ENCODE peak calls at places on chromosomes 11 and 22, in nine cellular contexts. One of them, this sample, is unnamed.

GRCh38 chr11:112811781-112812180 is 149.4 kb upstream of the NCAM1 start:
- DNase-seq in neuronal stem cell: no peak
- DNase-seq in mammary epithelial cell: no peak
- DNase-seq in cardiac muscle cell: no peak
- DNase-seq in aorta: no peak
- DNase-seq in AG10803: no peak
- DNase-seq in psoas muscle: no peak
- DNase-seq in AG09309: no peak
- DNase-seq in BJ: no peak
- DNase-seq in this sample: no peak

GRCh38 chr11:45163956-45164575 is 17.6 kb downstream of the PRDM11 start:
- DNase-seq in AG09309: no peak
- DNase-seq in aorta: peak
- DNase-seq in AG10803: no peak
- DNase-seq in psoas muscle: no peak
- DNase-seq in neuronal stem cell: no peak
- DNase-seq in cardiac muscle cell: no peak
- DNase-seq in mammary epithelial cell: no peak
- DNase-seq in BJ: no peak
- DNase-seq in this sample: no peak

GRCh38 chr11:9662273-9662672 is 1.6 kb upstream of the SWAP70 start:
- DNase-seq in AG09309: no peak
- DNase-seq in AG10803: no peak
- DNase-seq in BJ: no peak
- DNase-seq in neuronal stem cell: no peak
- DNase-seq in aorta: no peak
- DNase-seq in cardiac muscle cell: no peak
- DNase-seq in mammary epithelial cell: no peak
- DNase-seq in psoas muscle: no peak
- DNase-seq in this sample: no peak

GRCh38 chr11:78954261-78954660 is 379.6 kb upstream of the NARS2 start:
- DNase-seq in neuronal stem cell: no peak
- DNase-seq in BJ: no peak
- DNase-seq in aorta: no peak
- DNase-seq in AG10803: no peak
- DNase-seq in AG09309: no peak
- DNase-seq in psoas muscle: no peak
- DNase-seq in cardiac muscle cell: no peak
- DNase-seq in mammary epithelial cell: no peak
- DNase-seq in this sample: no peak

GRCh38 chr22:40552070-40552469 is 84.4 kb downstream of the MRTFA start:
- DNase-seq in AG09309: no peak
- DNase-seq in mammary epithelial cell: no peak
- DNase-seq in aorta: no peak
- DNase-seq in BJ: no peak
- DNase-seq in neuronal stem cell: no peak
- DNase-seq in cardiac muscle cell: no peak
- DNase-seq in AG10803: no peak
- DNase-seq in psoas muscle: no peak
- DNase-seq in this sample: no peak

GRCh38 chr22:23847991-23848864 is 9.4 kb upstream of the DERL3 start:
- DNase-seq in mammary epithelial cell: no peak
- DNase-seq in BJ: no peak
- DNase-seq in AG10803: no peak
- DNase-seq in cardiac muscle cell: peak
- DNase-seq in AG09309: no peak
- DNase-seq in psoas muscle: no peak
- DNase-seq in aorta: no peak
- DNase-seq in neuronal stem cell: no peak
- DNase-seq in this sample: no peak

GRCh38 chr22:41274856-41275255 is 11.1 kb downstream of the RANGAP1 start:
- DNase-seq in AG10803: no peak
- DNase-seq in aorta: no peak
- DNase-seq in BJ: no peak
- DNase-seq in psoas muscle: no peak
- DNase-seq in cardiac muscle cell: no peak
- DNase-seq in neuronal stem cell: no peak
- DNase-seq in mammary epithelial cell: no peak
- DNase-seq in AG09309: no peak
- DNase-seq in this sample: no peak

GRCh38 chr22:27881404-27881803 is 37.7 kb downstream of the PITPNB start:
- DNase-seq in cardiac muscle cell: no peak
- DNase-seq in psoas muscle: no peak
- DNase-seq in mammary epithelial cell: no peak
- DNase-seq in aorta: no peak
- DNase-seq in BJ: no peak
- DNase-seq in AG10803: peak
- DNase-seq in AG09309: no peak
- DNase-seq in neuronal stem cell: no peak
- DNase-seq in this sample: peak

GRCh38 chr22:22548910-22549309 is 10.2 kb downstream of the PRAME start:
- DNase-seq in psoas muscle: no peak
- DNase-seq in mammary epithelial cell: no peak
- DNase-seq in aorta: no peak
- DNase-seq in cardiac muscle cell: no peak
- DNase-seq in AG10803: no peak
- DNase-seq in neuronal stem cell: no peak
- DNase-seq in AG09309: no peak
- DNase-seq in BJ: no peak
- DNase-seq in this sample: no peak

GRCh38 chr11:69403556-69404215 is 77.8 kb upstream of the LINC01488 start:
- DNase-seq in mammary epithelial cell: no peak
- DNase-seq in aorta: no peak
- DNase-seq in AG10803: peak
- DNase-seq in BJ: no peak
- DNase-seq in cardiac muscle cell: no peak
- DNase-seq in psoas muscle: no peak
- DNase-seq in AG09309: peak
- DNase-seq in neuronal stem cell: no peak
- DNase-seq in this sample: no peak

GRCh38 chr22:46002757-46003270 is 25.9 kb upstream of the WNT7B start:
- DNase-seq in neuronal stem cell: no peak
- DNase-seq in AG09309: no peak
- DNase-seq in aorta: peak
- DNase-seq in cardiac muscle cell: no peak
- DNase-seq in psoas muscle: peak
- DNase-seq in mammary epithelial cell: no peak
- DNase-seq in AG10803: peak
- DNase-seq in BJ: peak
- DNase-seq in this sample: no peak

GRCh38 chr11:110829873-110830272 is 117.6 kb upstream of the ARHGAP20 start:
- DNase-seq in AG10803: peak
- DNase-seq in psoas muscle: no peak
- DNase-seq in mammary epithelial cell: no peak
- DNase-seq in BJ: no peak
- DNase-seq in aorta: no peak
- DNase-seq in neuronal stem cell: no peak
- DNase-seq in cardiac muscle cell: no peak
- DNase-seq in AG09309: no peak
- DNase-seq in this sample: no peak

DNA sequence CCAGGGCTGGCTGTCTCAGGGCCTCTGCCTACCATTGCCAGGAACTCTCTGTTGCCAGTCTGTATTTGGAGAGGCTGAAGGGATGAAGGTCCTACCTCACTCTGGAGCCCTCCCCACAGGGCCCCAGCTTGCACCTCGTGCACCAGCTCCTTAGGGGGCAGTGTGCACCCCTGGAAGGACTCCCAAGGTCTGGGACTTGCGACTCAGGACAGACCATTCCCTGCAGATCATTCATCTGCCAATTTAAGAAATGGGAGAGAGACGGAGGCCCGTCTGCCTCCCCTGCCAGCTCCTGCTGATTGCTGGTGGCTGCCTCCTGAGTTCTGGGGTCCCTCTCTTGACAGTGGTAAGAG is 27.5 kb upstream of the MALAT1 start:
- DNase-seq in neuronal stem cell: no peak
- DNase-seq in psoas muscle: peak
- DNase-seq in mammary epithelial cell: no peak
- DNase-seq in BJ: no peak
- DNase-seq in cardiac muscle cell: peak
- DNase-seq in aorta: peak
- DNase-seq in AG10803: peak
- DNase-seq in AG09309: no peak
- DNase-seq in this sample: peak
- H3K4me3 ChIP-seq in neuronal stem cell: no peak
- H3K4me3 ChIP-seq in psoas muscle: peak
- H3K4me3 ChIP-seq in mammary epithelial cell: no peak
- H3K4me3 ChIP-seq in BJ: peak
- H3K4me3 ChIP-seq in cardiac muscle cell: no peak
- H3K4me3 ChIP-seq in aorta: no peak
- H3K4me3 ChIP-seq in AG10803: peak
- H3K4me3 ChIP-seq in AG09309: no peak
- H3K4me3 ChIP-seq in this sample: peak

GRCh38 chr22:17376950-17377349 is 7.7 kb downstream of the CECR2 start:
- DNase-seq in psoas muscle: no peak
- DNase-seq in BJ: no peak
- DNase-seq in aorta: no peak
- DNase-seq in AG09309: no peak
- DNase-seq in mammary epithelial cell: no peak
- DNase-seq in cardiac muscle cell: no peak
- DNase-seq in AG10803: no peak
- DNase-seq in neuronal stem cell: no peak
- DNase-seq in this sample: no peak

GRCh38 chr22:17370766-17371181 is 1.5 kb downstream of the CECR2 start:
- DNase-seq in aorta: no peak
- DNase-seq in BJ: no peak
- DNase-seq in AG10803: no peak
- DNase-seq in neuronal stem cell: no peak
- DNase-seq in cardiac muscle cell: no peak
- DNase-seq in mammary epithelial cell: no peak
- DNase-seq in AG09309: no peak
- DNase-seq in psoas muscle: no peak
- DNase-seq in this sample: no peak

GRCh38 chr22:17375914-17376614 is 6.8 kb downstream of the CECR2 start:
- DNase-seq in psoas muscle: no peak
- DNase-seq in aorta: no peak
- DNase-seq in BJ: no peak
- DNase-seq in neuronal stem cell: no peak
- DNase-seq in mammary epithelial cell: no peak
- DNase-seq in AG10803: no peak
- DNase-seq in AG09309: no peak
- DNase-seq in cardiac muscle cell: peak
- DNase-seq in this sample: no peak

GRCh38 chr22:17371446-17371845 is 2.2 kb downstream of the CECR2 start:
- DNase-seq in AG10803: no peak
- DNase-seq in neuronal stem cell: no peak
- DNase-seq in psoas muscle: no peak
- DNase-seq in mammary epithelial cell: no peak
- DNase-seq in AG09309: no peak
- DNase-seq in BJ: no peak
- DNase-seq in cardiac muscle cell: no peak
- DNase-seq in aorta: no peak
- DNase-seq in this sample: no peak

DNA sequence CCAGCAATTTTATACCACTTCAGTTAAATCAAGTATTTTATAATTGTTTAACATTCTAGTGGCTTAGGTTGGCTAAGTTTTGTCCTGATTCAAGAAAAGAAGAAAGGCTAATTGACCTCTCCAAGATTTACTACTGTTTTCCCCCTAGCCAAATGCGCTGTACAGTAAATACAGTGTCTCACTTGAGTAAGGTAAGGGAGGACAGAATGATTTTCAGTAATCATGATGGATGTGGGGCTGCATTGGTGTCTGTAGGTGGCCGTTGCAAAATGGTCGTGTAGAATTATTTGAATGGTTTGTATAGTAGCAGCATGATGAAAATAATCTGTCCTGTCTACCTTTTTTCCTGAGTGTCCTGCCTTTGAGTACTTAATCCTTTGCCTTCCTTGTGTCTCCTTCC is 4.6 kb downstream of the CECR2 start:
- DNase-seq in cardiac muscle cell: no peak
- DNase-seq in neuronal stem cell: no peak
- DNase-seq in AG10803: no peak
- DNase-seq in mammary epithelial cell: no peak
- DNase-seq in BJ: no peak
- DNase-seq in AG09309: no peak
- DNase-seq in aorta: no peak
- DNase-seq in psoas muscle: no peak
- DNase-seq in this sample: no peak
- H3K4me3 ChIP-seq in cardiac muscle cell: no peak
- H3K4me3 ChIP-seq in neuronal stem cell: no peak
- H3K4me3 ChIP-seq in AG10803: no peak
- H3K4me3 ChIP-seq in mammary epithelial cell: no peak
- H3K4me3 ChIP-seq in BJ: no peak
- H3K4me3 ChIP-seq in AG09309: no peak
- H3K4me3 ChIP-seq in aorta: no peak
- H3K4me3 ChIP-seq in psoas muscle: no peak
- H3K4me3 ChIP-seq in this sample: no peak

DNA sequence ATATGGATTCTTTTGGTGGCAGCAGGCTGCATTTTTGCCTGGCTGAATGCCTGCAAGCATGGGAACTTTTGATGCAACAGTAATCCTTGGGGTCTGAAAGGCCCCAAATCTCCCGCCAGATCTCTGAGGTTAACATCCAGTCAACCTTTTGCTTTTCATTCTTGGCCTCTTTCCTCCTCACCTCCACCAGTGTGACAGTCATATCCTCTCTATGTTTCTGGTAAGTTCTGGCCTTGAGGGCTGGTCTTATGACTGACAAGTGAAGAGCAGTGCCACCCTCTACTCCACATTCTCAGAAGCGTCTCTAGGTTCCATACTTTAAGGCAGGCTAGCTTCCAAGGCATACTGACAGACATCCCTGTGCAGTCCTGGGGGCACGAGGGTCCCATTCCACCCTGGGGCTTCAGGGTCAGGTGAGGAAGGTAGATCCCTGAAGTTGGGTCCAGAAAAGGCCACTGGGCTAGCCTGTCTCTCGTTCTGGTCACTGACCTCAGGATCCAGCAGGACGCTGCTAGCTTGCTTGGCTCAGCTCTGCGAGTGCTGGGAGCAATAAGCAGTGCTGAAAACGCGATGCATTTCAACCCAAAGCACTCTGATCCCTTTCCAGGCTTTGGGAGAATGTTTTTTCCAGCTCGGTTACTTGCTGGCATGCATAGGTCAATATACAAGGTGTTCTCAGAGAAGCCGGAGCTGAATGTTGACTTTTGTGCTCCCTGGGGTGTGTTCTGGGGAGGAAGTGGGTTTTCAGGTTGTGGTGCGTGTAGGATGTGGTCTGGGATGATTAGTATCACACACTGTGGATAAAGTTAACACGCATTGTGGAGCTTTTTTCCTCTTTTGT is 75.2 kb downstream of the PTPRJ start:
- DNase-seq in cardiac muscle cell: no peak
- DNase-seq in BJ: no peak
- DNase-seq in AG09309: no peak
- DNase-seq in psoas muscle: no peak
- DNase-seq in AG10803: no peak
- DNase-seq in neuronal stem cell: no peak
- DNase-seq in mammary epithelial cell: peak
- DNase-seq in aorta: no peak
- DNase-seq in this sample: no peak
- H3K4me3 ChIP-seq in cardiac muscle cell: no peak
- H3K4me3 ChIP-seq in BJ: no peak
- H3K4me3 ChIP-seq in AG09309: no peak
- H3K4me3 ChIP-seq in psoas muscle: no peak
- H3K4me3 ChIP-seq in AG10803: no peak
- H3K4me3 ChIP-seq in neuronal stem cell: no peak
- H3K4me3 ChIP-seq in mammary epithelial cell: no peak
- H3K4me3 ChIP-seq in aorta: no peak
- H3K4me3 ChIP-seq in this sample: no peak

DNA sequence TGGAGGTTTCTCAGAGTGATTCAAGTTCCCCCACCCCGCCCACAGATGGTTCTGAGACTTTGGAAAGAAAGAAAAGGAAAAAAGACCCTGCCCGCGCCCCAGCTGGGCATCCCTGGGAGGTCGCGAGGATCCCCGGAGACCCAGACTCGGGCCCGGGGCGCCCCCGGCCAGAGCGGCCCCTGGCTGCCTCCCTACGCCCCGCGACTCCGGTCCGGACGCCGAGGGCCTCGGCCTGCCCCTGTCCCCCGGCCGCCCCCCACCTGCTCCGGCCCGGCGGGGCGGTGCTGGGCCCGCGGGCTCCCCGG is 2.3 kb upstream of the AIFM3 start:
- DNase-seq in mammary epithelial cell: no peak
- DNase-seq in aorta: no peak
- DNase-seq in psoas muscle: no peak
- DNase-seq in neuronal stem cell: no peak
- DNase-seq in AG10803: no peak
- DNase-seq in cardiac muscle cell: no peak
- DNase-seq in BJ: no peak
- DNase-seq in AG09309: no peak
- DNase-seq in this sample: no peak
- H3K4me3 ChIP-seq in mammary epithelial cell: peak
- H3K4me3 ChIP-seq in aorta: no peak
- H3K4me3 ChIP-seq in psoas muscle: peak
- H3K4me3 ChIP-seq in neuronal stem cell: no peak
- H3K4me3 ChIP-seq in AG10803: peak
- H3K4me3 ChIP-seq in cardiac muscle cell: peak
- H3K4me3 ChIP-seq in BJ: peak
- H3K4me3 ChIP-seq in AG09309: peak
- H3K4me3 ChIP-seq in this sample: no peak